ENCODE peak calls at places on chromosomes 12 and 14, in eight cellular contexts. One of them, this sample, is unnamed.

GRCh38 chr12:111761099-111761498 is 5.6 kb upstream of the ALDH2 start:
- DNase-seq in hippocampal formation: no peak
- DNase-seq in naive thymus-derived CD4-positive, alpha-beta T cell: no peak
- DNase-seq in H9: no peak
- DNase-seq in heart right ventricle: no peak
- DNase-seq in WERI-Rb-1: no peak
- DNase-seq in GM23248: no peak
- DNase-seq in fibroblast of pulmonary artery: no peak
- DNase-seq in this sample: no peak

GRCh38 chr12:115452751-115453281 is 768.8 kb upstream of the TBX3 start:
- DNase-seq in naive thymus-derived CD4-positive, alpha-beta T cell: no peak
- DNase-seq in WERI-Rb-1: no peak
- DNase-seq in H9: peak; percentile 63
- DNase-seq in GM23248: no peak
- DNase-seq in hippocampal formation: no peak
- DNase-seq in heart right ventricle: no peak
- DNase-seq in fibroblast of pulmonary artery: no peak
- DNase-seq in this sample: no peak

GRCh38 chr12:49349266-49349665 is 2.6 kb downstream of the DNAJC22 start:
- DNase-seq in WERI-Rb-1: no peak
- DNase-seq in H9: no peak
- DNase-seq in fibroblast of pulmonary artery: no peak
- DNase-seq in naive thymus-derived CD4-positive, alpha-beta T cell: no peak
- DNase-seq in heart right ventricle: no peak
- DNase-seq in hippocampal formation: no peak
- DNase-seq in GM23248: no peak
- DNase-seq in this sample: no peak

GRCh38 chr12:51915951-51916350 is 8.6 kb downstream of the ACVRL1 start:
- DNase-seq in heart right ventricle: no peak
- DNase-seq in H9: no peak
- DNase-seq in fibroblast of pulmonary artery: no peak
- DNase-seq in naive thymus-derived CD4-positive, alpha-beta T cell: no peak
- DNase-seq in hippocampal formation: no peak
- DNase-seq in GM23248: no peak
- DNase-seq in WERI-Rb-1: no peak
- DNase-seq in this sample: no peak

GRCh38 chr14:63852817-63853730 is at the start of gene SYNE2:
- DNase-seq in GM23248: peak; percentile 78
- DNase-seq in H9: peak; percentile 82
- DNase-seq in heart right ventricle: peak; percentile 81
- DNase-seq in WERI-Rb-1: peak; percentile 85
- DNase-seq in fibroblast of pulmonary artery: peak; percentile 77
- DNase-seq in hippocampal formation: peak; percentile 46
- DNase-seq in naive thymus-derived CD4-positive, alpha-beta T cell: peak; percentile 89
- DNase-seq in this sample: peak; percentile 85

GRCh38 chr12:13390381-13390856 is 193.9 kb downstream of the EMP1 start:
- DNase-seq in WERI-Rb-1: no peak
- DNase-seq in naive thymus-derived CD4-positive, alpha-beta T cell: no peak
- DNase-seq in H9: no peak
- DNase-seq in GM23248: peak; percentile 92
- DNase-seq in fibroblast of pulmonary artery: peak; percentile 33
- DNase-seq in heart right ventricle: peak; percentile 86
- DNase-seq in hippocampal formation: peak; percentile 82
- DNase-seq in this sample: no peak

GRCh38 chr14:90535556-90535930 is 138.7 kb downstream of the CALM1 start:
- DNase-seq in naive thymus-derived CD4-positive, alpha-beta T cell: no peak
- DNase-seq in H9: no peak
- DNase-seq in heart right ventricle: no peak
- DNase-seq in WERI-Rb-1: no peak
- DNase-seq in fibroblast of pulmonary artery: no peak
- DNase-seq in GM23248: no peak
- DNase-seq in hippocampal formation: no peak
- DNase-seq in this sample: no peak

GRCh38 chr14:85195872-85196477 is 334.0 kb upstream of the FLRT2 start:
- DNase-seq in heart right ventricle: no peak
- DNase-seq in H9: no peak
- DNase-seq in fibroblast of pulmonary artery: peak; percentile 43
- DNase-seq in hippocampal formation: no peak
- DNase-seq in GM23248: peak; percentile 47
- DNase-seq in WERI-Rb-1: no peak
- DNase-seq in naive thymus-derived CD4-positive, alpha-beta T cell: no peak
- DNase-seq in this sample: no peak

GRCh38 chr12:12449533-12450025 is 92.7 kb downstream of the BORCS5 start:
- DNase-seq in H9: no peak
- DNase-seq in fibroblast of pulmonary artery: peak; percentile 89
- DNase-seq in hippocampal formation: no peak
- DNase-seq in GM23248: no peak
- DNase-seq in WERI-Rb-1: no peak
- DNase-seq in naive thymus-derived CD4-positive, alpha-beta T cell: no peak
- DNase-seq in heart right ventricle: no peak
- DNase-seq in this sample: no peak

GRCh38 chr12:1878695-1879094 is 39.8 kb downstream of the CACNA2D4 start:
- DNase-seq in GM23248: no peak
- DNase-seq in H9: peak; percentile 22
- DNase-seq in heart right ventricle: no peak
- DNase-seq in WERI-Rb-1: no peak
- DNase-seq in hippocampal formation: no peak
- DNase-seq in fibroblast of pulmonary artery: no peak
- DNase-seq in naive thymus-derived CD4-positive, alpha-beta T cell: no peak
- DNase-seq in this sample: no peak

GRCh38 chr12:47935196-47935595 is 28.2 kb upstream of the TMEM106C start:
- DNase-seq in naive thymus-derived CD4-positive, alpha-beta T cell: peak; percentile 8
- DNase-seq in GM23248: peak; percentile 89
- DNase-seq in WERI-Rb-1: no peak
- DNase-seq in hippocampal formation: no peak
- DNase-seq in heart right ventricle: peak; percentile 60
- DNase-seq in H9: peak; percentile 30
- DNase-seq in fibroblast of pulmonary artery: peak; percentile 64
- DNase-seq in this sample: no peak

GRCh38 chr12:54475542-54475941 is 2.1 kb upstream of the GTSF1 start:
- DNase-seq in fibroblast of pulmonary artery: peak; percentile 37
- DNase-seq in hippocampal formation: no peak
- DNase-seq in H9: no peak
- DNase-seq in GM23248: peak; percentile 75
- DNase-seq in heart right ventricle: no peak
- DNase-seq in naive thymus-derived CD4-positive, alpha-beta T cell: no peak
- DNase-seq in WERI-Rb-1: no peak
- DNase-seq in this sample: no peak